ENCODE peak calls at places on chromosomes 13 and 19, in six cellular contexts. Y, R, F, S, U and T are unnamed samples.

GRCh38 chr13:29428310-29428991 is 167.0 kb downstream of the SLC7A1 start:
- DNase-seq in U (peak; percentile 22), S (no peak), F (peak; percentile 66), Y (peak; percentile 35), R (no peak), T (peak; percentile 17)

GRCh38 chr19:5896365-5897076 is 7.1 kb downstream of the NDUFA11 start:
- DNase-seq in U (no peak), Y (no peak), R (no peak), S (no peak), F (no peak), T (no peak)

GRCh38 chr13:106052200-106052767 is 483.2 kb downstream of the EFNB2 start:
- DNase-seq in F (no peak), S (no peak), Y (peak; percentile 79), U (no peak), R (no peak), T (peak; percentile 32)

GRCh38 chr19:28397311-28397710 is 815.6 kb downstream of the UQCRFS1 start:
- DNase-seq in S (no peak), R (no peak), Y (no peak), F (no peak), U (no peak), T (no peak)

GRCh38 chr13:82655518-82655855 is 1226.8 kb downstream of the SLITRK1 start:
- DNase-seq in U (no peak), S (no peak), Y (no peak), F (no peak), R (no peak), T (no peak)

GRCh38 chr19:35204799-35205732 is 23.5 kb downstream of the FAM187B start:
- DNase-seq in U (no peak), F (no peak), Y (no peak), R (no peak), S (peak; percentile 9), T (no peak)

GRCh38 chr13:68254151-68254550 is 1024.0 kb upstream of the PCDH9 start:
- DNase-seq in R (no peak), U (no peak), S (no peak), F (no peak), Y (no peak), T (no peak)

GRCh38 chr13:90984737-90985136 is 362.8 kb upstream of the MIR17HG start:
- DNase-seq in U (no peak), S (no peak), F (no peak), Y (no peak), R (no peak), T (no peak)

GRCh38 chr19:57382806-57383488 is 6.7 kb upstream of the ZNF548 start:
- DNase-seq in Y (no peak), R (no peak), S (no peak), F (no peak), U (no peak), T (peak; percentile 39)

GRCh38 chr19:55080121-55080914 is 4.6 kb downstream of the EPS8L1 start:
- DNase-seq in U (peak; percentile 62), R (no peak), S (peak; percentile 58), F (peak; percentile 93), Y (peak; percentile 82), T (peak; percentile 63)

GRCh38 chr13:42355118-42355840 is 83.3 kb downstream of the AKAP11 start:
- DNase-seq in F (no peak), S (peak; percentile 84), U (no peak), Y (no peak), R (no peak), T (no peak)

GRCh38 chr13:77409412-77409811 is 82.5 kb upstream of the MYCBP2 start:
- DNase-seq in F (no peak), R (no peak), S (no peak), U (no peak), Y (no peak), T (no peak)

GRCh38 chr13:54433511-54434206 is 1405.0 kb downstream of the OLFM4 start:
- DNase-seq in U (no peak), F (no peak), S (no peak), R (no peak), Y (peak; percentile 1), T (no peak)

GRCh38 chr13:96781141-96781540 is 213.1 kb downstream of the OXGR1 start:
- DNase-seq in S (no peak), R (peak; percentile 64), U (no peak), Y (no peak), F (no peak), T (no peak)

GRCh38 chr13:75871059-75871458 is 234.9 kb downstream of the LMO7 start:
- DNase-seq in U (no peak), Y (peak; percentile 6), R (no peak), S (no peak), F (no peak), T (no peak)

GRCh38 chr13:94494021-94494420 is 14.5 kb upstream of the DCT start:
- DNase-seq in R (no peak), S (no peak), F (no peak), U (no peak), Y (no peak), T (no peak)

GRCh38 chr13:99078014-99078771 is 100.3 kb upstream of the DOCK9 start:
- DNase-seq in Y (no peak), R (no peak), F (no peak), U (no peak), S (peak; percentile 42), T (no peak)

GRCh38 chr13:101155920-101156319 is 260.4 kb downstream of the NALCN start:
- DNase-seq in S (no peak), F (no peak), U (no peak), R (no peak), Y (no peak), T (no peak)

GRCh38 chr13:32164622-32165268 is 133.2 kb downstream of the FRY start:
- DNase-seq in R (peak; percentile 49), Y (peak; percentile 78), U (peak; percentile 32), F (peak; percentile 76), S (peak; percentile 47), T (peak; percentile 65)

GRCh38 chr13:50359779-50360178 is 344.5 kb downstream of the KCNRG start:
- DNase-seq in R (no peak), U (no peak), Y (no peak), F (no peak), S (no peak), T (no peak)

GRCh38 chr13:49669735-49670309 is 21.5 kb downstream of the EBPL start:
- DNase-seq in Y (peak; percentile 49), S (peak; percentile 37), U (peak; percentile 45), R (peak; percentile 67), F (peak; percentile 62), T (peak; percentile 73)

GRCh38 chr19:50678323-50678722 is 29.1 kb downstream of the C19orf81 start:
- DNase-seq in Y (no peak), R (no peak), U (no peak), S (no peak), F (no peak), T (no peak)

GRCh38 chr19:14517840-14518505 is at the start of gene DNAJB1:
- DNase-seq in R (peak; percentile 88), U (no peak), Y (peak; percentile 81), F (peak; percentile 78), S (no peak), T (peak; percentile 80)

GRCh38 chr13:114151565-114152284 is 19.3 kb upstream of the RASA3 start:
- DNase-seq in S (peak; percentile 54), R (peak; percentile 25), U (no peak), F (no peak), Y (no peak), T (no peak)

GRCh38 chr19:42284641-42285341 is 15.7 kb downstream of the CIC start:
- DNase-seq in U (no peak), F (peak; percentile 43), R (no peak), Y (no peak), S (peak; percentile 45), T (no peak)

GRCh38 chr19:6161271-6161850 is 25.9 kb downstream of the ACSBG2 start:
- DNase-seq in S (peak; percentile 77), Y (peak; percentile 24), U (no peak), F (peak; percentile 55), R (no peak), T (no peak)

GRCh38 chr13:28707629-28708427 is 10.9 kb downstream of the SLC46A3 start:
- DNase-seq in R (peak; percentile 19), Y (peak; percentile 83), S (no peak), U (no peak), F (peak; percentile 33), T (peak; percentile 96)

GRCh38 chr13:74040200-74040599 is 94.0 kb downstream of the KLF12 start:
- DNase-seq in S (no peak), R (peak; percentile 11), U (peak; percentile 52), F (peak; percentile 79), Y (peak; percentile 55), T (no peak)